ENCODE peak calls at places on chromosomes 12 and 14, in ten cellular contexts. L is foreskin fibroblast; Q is GM10248; O is small intestine; G is Right ventricle myocardium superior; H is activated CD4-positive, CD25-positive, alpha-beta regulatory T cell; J is germinal center; K is lower lobe of right lung; P is posterior cingulate gyrus; A is left kidney. W is an unnamed sample.

GRCh38 chr12:6699989-6700645 is 498 bp downstream of the PIANP start:
- DNase-seq in L (no peak), Q (peak; percentile 31), O (no peak), G (no peak), H (no peak), J (no peak), K (no peak), P (no peak), A (peak; percentile 73), W (no peak)

GRCh38 chr12:115185529-115185928 is 501.6 kb upstream of the TBX3 start:
- DNase-seq in L (peak; percentile 42), Q (no peak), O (no peak), G (no peak), H (no peak), J (no peak), K (no peak), P (peak; percentile 39), A (no peak), W (peak; percentile 16)

GRCh38 chr12:24895612-24896011 is 53.3 kb downstream of the BCAT1 start:
- DNase-seq in L (no peak), Q (no peak), O (no peak), G (no peak), H (no peak), J (no peak), K (no peak), P (no peak), A (no peak), W (no peak)

GRCh38 chr12:120721866-120722265 is 3.8 kb upstream of the ACADS start:
- DNase-seq in L (no peak), Q (no peak), O (no peak), G (no peak), H (no peak), J (peak; percentile 46), K (no peak), P (no peak), A (no peak), W (no peak)

GRCh38 chr14:50667491-50668007 is 557 bp downstream of the SAV1 start:
- DNase-seq in L (no peak), Q (peak; percentile 28), O (peak; percentile 38), G (no peak), H (no peak), J (peak; percentile 29), K (no peak), P (no peak), A (peak; percentile 83), W (no peak)

GRCh38 chr12:59431266-59431665 is 164.6 kb upstream of the SLC16A7 start:
- DNase-seq in L (no peak), Q (no peak), O (no peak), G (no peak), H (no peak), J (no peak), K (no peak), P (no peak), A (no peak), W (no peak)

GRCh38 chr12:32397703-32398102 is 1.7 kb upstream of the FGD4 start:
- DNase-seq in L (no peak), Q (no peak), O (no peak), G (no peak), H (no peak), J (no peak), K (no peak), P (no peak), A (peak; percentile 29), W (no peak)

GRCh38 chr12:62328296-62328921 is 68.2 kb downstream of the USP15 start:
- DNase-seq in L (no peak), Q (no peak), O (no peak), G (no peak), H (no peak), J (no peak), K (no peak), P (no peak), A (peak; percentile 18), W (no peak)

GRCh38 chr12:110266980-110267620 is 13.9 kb upstream of the ATP2A2 start:
- DNase-seq in L (peak; percentile 82), Q (no peak), O (no peak), G (no peak), H (no peak), J (no peak), K (no peak), P (no peak), A (peak; percentile 67), W (peak; percentile 33)

GRCh38 chr12:65460076-65460475 is 181.6 kb downstream of the MSRB3 start:
- DNase-seq in L (no peak), Q (no peak), O (peak; percentile 37), G (no peak), H (no peak), J (no peak), K (no peak), P (no peak), A (peak; percentile 71), W (no peak)

W was measured in heart right ventricle.